ENCODE peak calls at places on chromosome 9, in ten cellular contexts. E is stomach; D is WERI-Rb-1; Y is esophagus squamous epithelium; G is heart right ventricle; U is CD4-positive, CD25-positive, alpha-beta regulatory T cell; J is HepG2; R is thyroid gland; K is CD8-positive, alpha-beta T cell; I is upper lobe of right lung. H is an unnamed sample. For H3K27me3 and H3K9me3, the result is how much of the 10 kb centered on the place peaks cover.

GRCh38 chr9:99030082-99030481 is 74.8 kb upstream of the TGFBR1 start:
- DNase-seq in E (no peak), D (no peak), Y (no peak), G (no peak), U (no peak), J (no peak), R (no peak), K (no peak), I (no peak), H (no peak)

GRCh38 chr9:133759146-133759900 is 21.2 kb upstream of the SARDH start:
- DNase-seq in E (peak), D (no peak), Y (no peak), G (peak), U (no peak), J (no peak), R (peak), K (no peak), I (peak), H (no peak)

GRCh38 chr9:16029796-16030363 is 477.0 kb downstream of the CCDC171 start:
- DNase-seq in E (no peak), D (no peak), Y (no peak), G (no peak), U (no peak), J (no peak), R (no peak), K (no peak), I (no peak), H (no peak)

GRCh38 chr9:93900971-93901861 is 53.9 kb downstream of the BARX1 start:
- DNase-seq in E (no peak), D (peak), Y (no peak), G (no peak), U (no peak), J (no peak), R (no peak), K (no peak), I (peak), H (no peak)

GRCh38 chr9:114521846-114522245 is 16.6 kb upstream of the WHRN start:
- DNase-seq in E (no peak), D (no peak), Y (no peak), G (no peak), U (no peak), J (no peak), R (no peak), K (no peak), I (no peak), H (no peak)

GRCh38 chr9:130156672-130157071 is 15.5 kb upstream of the NCS1 start:
- DNase-seq in E (peak), D (peak), Y (no peak), G (no peak), U (no peak), J (peak), R (peak), K (no peak), I (no peak), H (no peak)

GRCh38 chr9:14358523-14358922 is 44.6 kb upstream of the NFIB start:
- DNase-seq in E (no peak), D (no peak), Y (no peak), G (no peak), U (no peak), J (no peak), R (no peak), K (no peak), I (no peak), H (no peak)

GRCh38 chr9:110115341-110115820 is 92.6 kb downstream of the C9orf152 start:
- DNase-seq in E (no peak), D (peak), Y (no peak), G (peak), U (no peak), J (no peak), R (no peak), K (no peak), I (no peak), H (no peak)

GRCh38 chr9:95091574-95091970 is 225.9 kb downstream of the FANCC start:
- DNase-seq in E (no peak), D (no peak), Y (no peak), G (no peak), U (no peak), J (no peak), R (peak), K (no peak), I (no peak), H (no peak)

GRCh38 chr9:75956161-75956560 is 65.7 kb downstream of the PCSK5 start:
- DNase-seq in E (no peak), D (no peak), Y (no peak), G (no peak), U (no peak), J (no peak), R (no peak), K (no peak), I (no peak), H (no peak)

GRCh38 chr9:112002131-112002846 is 105.7 kb downstream of the UGCG start:
- DNase-seq in E (no peak), D (no peak), Y (no peak), G (no peak), U (no peak), J (no peak), R (no peak), K (no peak), I (no peak), H (peak)

GRCh38 chr9:90805006-90805993 is 3.7 kb downstream of the SYK start:
- DNase-seq in E (no peak), D (peak), Y (no peak), G (no peak), U (no peak), J (no peak), R (peak), K (no peak), I (no peak), H (no peak)

GRCh38 chr9:116383956-116384355 is 230.4 kb downstream of the PAPPA start:
- DNase-seq in E (no peak), D (no peak), Y (no peak), G (no peak), U (no peak), J (no peak), R (peak), K (no peak), I (no peak), H (no peak)

GRCh38 chr9:18479405-18479804 is 5.5 kb downstream of the ADAMTSL1 start:
- DNase-seq in E (no peak), D (no peak), Y (no peak), G (no peak), U (no peak), J (no peak), R (no peak), K (no peak), I (no peak), H (no peak)

GRCh38 chr9:113345165-113345564 is 4.2 kb upstream of the BSPRY start:
- DNase-seq in E (no peak), D (no peak), Y (no peak), G (no peak), U (no peak), J (peak), R (no peak), K (no peak), I (no peak), H (no peak)

GRCh38 chr9:121974421-121974820 is 118.7 kb downstream of the TTLL11 start:
- DNase-seq in E (no peak), D (no peak), Y (no peak), G (no peak), U (no peak), J (no peak), R (no peak), K (no peak), I (no peak), H (no peak)

GRCh38 chr9:124311283-124311682 is 53.5 kb downstream of the NEK6 start:
- DNase-seq in E (no peak), D (peak), Y (no peak), G (no peak), U (no peak), J (no peak), R (no peak), K (no peak), I (no peak), H (no peak)

GRCh38 chr9:35940474-35941467 is 17.2 kb downstream of the OR2S2 start:
- DNase-seq in E (no peak), D (peak), Y (no peak), G (no peak), U (no peak), J (no peak), R (no peak), K (no peak), I (no peak), H (peak)

GRCh38 chr9:3980212-3980611 is 319.7 kb downstream of the GLIS3 start:
- DNase-seq in E (no peak), D (no peak), Y (no peak), G (no peak), U (no peak), J (no peak), R (no peak), K (no peak), I (no peak), H (no peak)

GRCh38 chr9:27565669-27566068 is 7.6 kb downstream of the C9orf72 start:
- DNase-seq in E (no peak), D (no peak), Y (no peak), G (no peak), U (no peak), J (no peak), R (no peak), K (no peak), I (no peak), H (no peak)

GRCh38 chr9:105877719-105878118 is 183.4 kb downstream of the TMEM38B start:
- DNase-seq in E (no peak), D (no peak), Y (no peak), G (no peak), U (no peak), J (no peak), R (no peak), K (no peak), I (no peak), H (no peak)

GRCh38 chr9:133787749-133788015 is 49.5 kb upstream of the SARDH start:
- DNase-seq in E (peak), D (peak), Y (no peak), G (peak), U (no peak), J (no peak), R (no peak), K (no peak), I (no peak), H (no peak)

GRCh38 chr9:125902865-125903512 is 155.8 kb downstream of the PBX3 start:
- DNase-seq in E (no peak), D (no peak), Y (no peak), G (no peak), U (no peak), J (no peak), R (no peak), K (no peak), I (no peak), H (no peak)

GRCh38 chr9:38160613-38161215 is 91.7 kb upstream of the SHB start:
- DNase-seq in E (peak), D (peak), Y (no peak), G (peak), U (peak), J (peak), R (peak), K (peak), I (no peak), H (peak)

GRCh38 chr9:74497750-74498615 is 848 bp downstream of the RORB start:
- DNase-seq in E (no peak), D (peak), Y (no peak), G (peak), U (no peak), J (no peak), R (peak), K (no peak), I (peak), H (no peak)

GRCh38 chr9:123468541-123468940 is 112.5 kb downstream of the CRB2 start:
- DNase-seq in E (no peak), D (no peak), Y (no peak), G (no peak), U (no peak), J (no peak), R (no peak), K (no peak), I (no peak), H (no peak)

GRCh38 chr9:81632599-81632998 is 56.7 kb downstream of the TLE1 start:
- DNase-seq in E (no peak), D (no peak), Y (no peak), G (no peak), U (no peak), J (no peak), R (no peak), K (no peak), I (no peak), H (no peak)

GRCh38 chr9:130847306-130848217 is 12.5 kb downstream of the ABL1 start:
- DNase-seq in E (peak), D (no peak), Y (no peak), G (peak), U (no peak), J (peak), R (peak), K (no peak), I (no peak), H (no peak)

GRCh38 chr9:10268500-10269485 is 344.0 kb downstream of the PTPRD start:
- DNase-seq in E (peak), D (peak), Y (no peak), G (no peak), U (no peak), J (peak), R (peak), K (no peak), I (no peak), H (no peak)

DNA sequence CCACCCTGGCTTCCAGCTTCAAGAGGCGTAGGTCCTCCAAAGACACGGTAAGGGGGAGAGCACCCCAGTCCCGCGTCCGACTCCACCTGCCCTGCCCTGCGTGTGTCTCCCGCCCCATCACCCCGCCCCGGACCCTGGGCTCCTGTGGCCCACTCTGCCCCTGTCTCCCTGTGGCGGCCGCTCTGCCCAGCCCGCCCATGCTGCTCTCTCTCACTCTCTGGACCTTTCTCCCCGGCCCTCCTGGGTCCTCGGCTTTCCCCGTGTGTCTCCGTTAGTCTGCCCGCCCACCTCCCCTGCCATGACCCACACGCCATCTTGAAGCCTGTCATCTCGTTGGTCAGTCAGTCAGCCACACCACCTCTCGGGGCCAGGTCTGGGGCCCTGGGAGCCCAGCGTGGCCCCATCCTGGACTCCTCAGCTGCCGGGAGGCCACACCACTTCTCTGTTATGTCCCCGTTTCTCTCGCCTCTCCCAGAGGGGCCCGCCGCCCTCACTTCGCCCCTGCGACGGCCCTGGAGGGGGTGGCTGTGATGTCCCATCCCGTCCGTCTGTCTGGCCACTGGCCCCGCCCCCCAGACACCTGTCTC is 4.5 kb downstream of the LRRC26 start:
- DNase-seq in E (no peak), D (no peak), Y (no peak), G (no peak), U (no peak), J (no peak), R (no peak), K (no peak), I (no peak), H (no peak)
- H3K27me3 ChIP-seq in E (under half), D (under half), Y (half or more), G (half or more), U (under half), J (half or more), R (half or more), K (under half), I (half or more), H (half or more)

DNA sequence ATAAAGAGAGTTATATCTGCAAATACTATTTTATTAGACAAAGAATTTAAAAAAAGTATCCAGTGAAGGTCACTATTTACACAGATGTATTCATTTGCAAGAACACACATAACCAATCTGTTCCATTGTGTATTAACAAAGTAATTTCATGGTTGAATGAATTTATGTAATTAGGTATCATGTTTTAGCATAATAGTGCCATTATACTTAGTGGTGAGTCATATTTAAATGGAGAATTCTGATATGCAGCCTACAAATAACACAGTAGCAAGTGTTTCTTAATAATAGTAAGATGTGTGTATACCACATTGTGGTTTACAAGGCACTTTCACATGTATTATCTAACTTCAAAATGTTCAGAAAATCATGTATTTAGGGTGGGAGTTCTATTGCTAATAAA is 1028.5 kb upstream of the ACO1 start:
- DNase-seq in E (no peak), D (no peak), Y (no peak), G (no peak), U (no peak), J (no peak), R (no peak), K (no peak), I (no peak), H (no peak)
- H3K27ac ChIP-seq in E (no peak), D (no peak), Y (no peak), G (no peak), U (no peak), J (no peak), R (no peak), K (no peak), I (no peak), H (no peak)

GRCh38 chr9:103894184-103894583 is 199.9 kb upstream of the SMC2 start:
- DNase-seq in E (no peak), D (no peak), Y (no peak), G (no peak), U (no peak), J (no peak), R (no peak), K (no peak), I (no peak), H (no peak)

GRCh38 chr9:103902263-103902662 is 191.8 kb upstream of the SMC2 start:
- DNase-seq in E (no peak), D (no peak), Y (no peak), G (no peak), U (no peak), J (no peak), R (no peak), K (no peak), I (no peak), H (no peak)

GRCh38 chr9:103899836-103900235 is 194.3 kb upstream of the SMC2 start:
- DNase-seq in E (no peak), D (no peak), Y (no peak), G (no peak), U (no peak), J (no peak), R (no peak), K (no peak), I (no peak), H (no peak)

GRCh38 chr9:103904242-103904641 is 189.9 kb upstream of the SMC2 start:
- DNase-seq in E (no peak), D (no peak), Y (no peak), G (no peak), U (no peak), J (no peak), R (no peak), K (no peak), I (no peak), H (no peak)

GRCh38 chr9:103898550-103898949 is 195.6 kb upstream of the SMC2 start:
- DNase-seq in E (no peak), D (no peak), Y (no peak), G (no peak), U (no peak), J (no peak), R (no peak), K (no peak), I (no peak), H (no peak)
- H3K9me3 ChIP-seq in E (under half), D (under half), Y (under half), G (under half), U (under half), J (under half), R (under half), K (under half), I (under half), H (under half)

GRCh38 chr9:120410925-120411501 is 169.0 kb downstream of the CDK5RAP2 start:
- DNase-seq in E (no peak), D (no peak), Y (no peak), G (no peak), U (no peak), J (no peak), R (no peak), K (no peak), I (no peak), H (no peak)
- H3K27me3 ChIP-seq in E (under half), D (under half), Y (under half), G (under half), U (under half), J (under half), R (under half), K (under half), I (under half), H (under half)

DNA sequence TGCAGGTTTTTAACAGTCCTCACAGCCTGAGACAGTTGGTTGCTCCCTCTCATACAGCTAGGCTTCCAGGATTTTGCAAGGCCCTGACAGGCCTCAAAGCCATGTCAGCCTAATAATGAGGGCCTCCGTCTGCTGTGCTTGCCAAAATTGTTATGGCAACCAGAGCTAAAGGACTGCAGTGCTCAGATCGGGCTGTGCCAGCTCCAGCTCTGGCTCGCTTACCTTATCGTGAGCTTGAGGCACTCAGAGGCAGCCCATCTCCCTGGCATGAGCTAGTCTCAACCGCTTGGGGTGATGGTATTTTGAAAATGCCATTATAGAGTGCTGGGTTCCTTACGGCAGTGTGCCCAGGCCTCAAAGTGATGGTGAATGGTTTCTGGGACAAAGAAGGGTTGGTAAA is 8.4 kb downstream of the MTAP start:
- DNase-seq in E (no peak), D (no peak), Y (no peak), G (peak), U (no peak), J (no peak), R (no peak), K (no peak), I (no peak), H (no peak)
- H3K27ac ChIP-seq in E (no peak), D (no peak), Y (peak), G (no peak), U (no peak), J (no peak), R (no peak), K (no peak), I (no peak), H (no peak)